ENCODE peak calls at places on chromosomes 11 and 22, in four cellular contexts. E, Q, V and L are unnamed samples.
A peak's percentile ranks its signal among the peaks of the same experiment; 100 is the strongest.

GRCh38 chr11:43558556-43559127 is 121.9 kb upstream of the HSD17B12 start:
- DNase-seq in E (no peak), Q (no peak), V (no peak), L (no peak)

GRCh38 chr22:49628351-49629023 is 199.2 kb downstream of the BRD1 start:
- DNase-seq in E (no peak), Q (no peak), V (no peak), L (no peak)

GRCh38 chr11:67411785-67412152 is 3.7 kb upstream of the CARNS1 start:
- DNase-seq in E (no peak), Q (no peak), V (no peak), L (no peak)

GRCh38 chr11:124481365-124482323 is 36.1 kb upstream of the OR8B8 start:
- DNase-seq in E (peak; percentile 38), Q (peak; percentile 52), V (peak; percentile 4), L (no peak)

GRCh38 chr11:23205156-23205871 is 345.0 kb upstream of the CCDC179 start:
- DNase-seq in E (no peak), Q (peak; percentile 50), V (no peak), L (no peak)

GRCh38 chr22:42895541-42895981 is 38.5 kb upstream of the ARFGAP3 start:
- DNase-seq in E (no peak), Q (no peak), V (no peak), L (no peak)

GRCh38 chr11:36454991-36455611 is 55.0 kb downstream of the TRAF6 start:
- DNase-seq in E (no peak), Q (no peak), V (no peak), L (no peak)

GRCh38 chr22:27785818-27786217 is 15.7 kb downstream of the MN1 start:
- DNase-seq in E (no peak), Q (no peak), V (no peak), L (no peak)

GRCh38 chr22:27088026-27088425 is 430.6 kb downstream of the MIAT start:
- DNase-seq in E (no peak), Q (peak; percentile 39), V (no peak), L (no peak)

GRCh38 chr22:50547231-50547851 is 1.6 kb downstream of the KLHDC7B start:
- DNase-seq in E (peak; percentile 43), Q (no peak), V (peak; percentile 42), L (no peak)

GRCh38 chr11:111620518-111620917 is 18.3 kb downstream of the SIK2 start:
- DNase-seq in E (no peak), Q (no peak), V (no peak), L (no peak)

GRCh38 chr22:17097701-17098100 is 12.9 kb downstream of the IL17RA start:
- DNase-seq in E (no peak), Q (no peak), V (no peak), L (no peak)

GRCh38 chr11:45031912-45032519 is 81.3 kb upstream of the TP53I11 start:
- DNase-seq in E (no peak), Q (no peak), V (no peak), L (peak; percentile 53)

GRCh38 chr11:59429924-59430516 is 3.8 kb upstream of the OR5A2 start:
- DNase-seq in E (peak; percentile 68), Q (peak; percentile 45), V (peak; percentile 34), L (peak; percentile 61)

GRCh38 chr11:88886796-88887195 is 179.0 kb downstream of the GRM5 start:
- DNase-seq in E (peak; percentile 6), Q (peak; percentile 46), V (peak; percentile 4), L (peak; percentile 11)

GRCh38 chr11:69010361-69010891 is 2.6 kb downstream of the MRGPRF start:
- DNase-seq in E (no peak), Q (peak; percentile 16), V (peak; percentile 63), L (no peak)

GRCh38 chr11:3412837-3413236 is 33.9 kb upstream of the ZNF195 start:
- DNase-seq in E (no peak), Q (no peak), V (no peak), L (no peak)

GRCh38 chr11:1271406-1271805 is 38.0 kb downstream of the TOLLIP start:
- DNase-seq in E (no peak), Q (no peak), V (no peak), L (no peak)

GRCh38 chr11:1271927-1272326 is 37.5 kb downstream of the TOLLIP start:
- DNase-seq in E (no peak), Q (no peak), V (no peak), L (no peak)

GRCh38 chr11:1270476-1270875 is 39.0 kb downstream of the TOLLIP start:
- DNase-seq in E (no peak), Q (no peak), V (no peak), L (no peak)

GRCh38 chr11:1269957-1270356 is 39.5 kb downstream of the TOLLIP start:
- DNase-seq in E (no peak), Q (no peak), V (no peak), L (no peak)

GRCh38 chr11:1271002-1271401 is 38.4 kb downstream of the TOLLIP start:
- DNase-seq in E (peak; percentile 47), Q (peak; percentile 12), V (no peak), L (no peak)
- TF ChIP-seq MXI1 in E (no peak), Q (no peak), V (no peak), L (no peak)

DNA sequence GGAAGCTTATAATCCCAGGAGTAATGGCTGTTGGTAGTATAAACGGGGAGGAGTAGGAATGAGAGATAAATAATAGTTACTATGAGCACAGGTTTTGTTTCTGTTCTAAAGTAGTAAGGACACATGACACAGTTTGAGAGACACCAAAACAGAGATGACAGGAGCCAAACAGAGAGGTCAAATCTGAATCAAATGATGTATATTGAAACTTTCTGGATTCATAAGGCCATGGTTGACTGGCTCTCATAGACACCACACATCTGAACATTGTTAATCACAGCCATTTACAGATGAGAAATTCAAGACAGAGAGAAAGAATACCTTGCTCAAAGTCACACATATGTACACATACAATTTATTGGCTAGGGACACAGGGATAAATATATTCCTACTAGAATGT is 63.4 kb upstream of the UCP3 start:
- DNase-seq in E (no peak), Q (no peak), V (no peak), L (peak; percentile 2)
- TF ChIP-seq MXI1 in E (no peak), Q (no peak), V (no peak), L (no peak)

GRCh38 chr11:117232911-117233409 is 489 bp downstream of the RNF214 start:
- DNase-seq in E (no peak), Q (no peak), V (peak; percentile 83), L (no peak)
- TF ChIP-seq MXI1 in E (no peak), Q (no peak), V (no peak), L (no peak)

GRCh38 chr11:65152157-65152556 is 17.8 kb upstream of the SYVN1 start:
- DNase-seq in E (no peak), Q (no peak), V (no peak), L (no peak)
- TF ChIP-seq MXI1 in E (no peak), Q (no peak), V (no peak), L (no peak)

DNA sequence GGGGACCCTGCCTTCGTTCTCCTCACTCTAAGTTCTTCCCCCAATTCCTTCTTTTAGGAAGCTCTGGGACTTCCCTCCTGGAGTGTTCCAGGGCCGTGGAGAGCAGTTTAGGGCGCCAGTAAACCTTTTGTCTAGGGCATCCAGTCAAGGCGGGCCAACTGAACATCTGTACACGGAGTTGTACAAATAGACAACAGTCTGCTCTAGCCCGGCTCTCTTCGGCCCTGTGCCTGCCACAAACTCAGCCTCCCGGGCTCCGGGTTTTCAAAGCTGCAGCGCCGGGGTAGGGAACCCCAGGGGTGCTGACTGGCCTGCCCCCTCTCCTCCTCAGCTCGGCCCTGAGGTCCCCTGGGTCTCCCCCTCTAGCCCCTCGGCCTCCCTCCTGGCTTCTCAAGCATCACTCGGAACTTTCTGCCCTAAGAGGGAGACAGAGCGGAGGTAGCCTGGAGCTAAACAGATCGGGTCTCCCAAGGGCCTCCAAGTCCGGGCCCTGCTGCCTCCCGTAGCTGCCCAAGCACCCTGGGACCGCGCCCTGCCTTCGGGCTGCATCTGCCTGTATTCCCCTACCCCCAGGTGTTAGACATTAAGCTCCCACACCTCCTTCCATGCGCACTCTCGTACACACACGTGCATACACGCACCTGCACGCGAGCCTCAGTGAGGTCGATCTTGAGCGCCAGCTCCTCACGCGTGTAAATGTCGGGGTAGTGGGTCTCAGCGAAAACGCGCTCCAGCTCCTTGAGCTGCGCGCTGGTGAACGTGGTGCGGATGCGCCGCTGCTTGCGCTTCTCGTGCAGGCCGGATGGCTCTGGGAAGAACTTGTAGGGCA is 3.3 kb downstream of the PHOX2A start:
- DNase-seq in E (no peak), Q (no peak), V (no peak), L (no peak)
- TF ChIP-seq MXI1 in E (no peak), Q (no peak), V (no peak), L (no peak)

GRCh38 chr11:119335655-119336543 is 1.6 kb downstream of the RNF26 start:
- DNase-seq in E (no peak), Q (no peak), V (no peak), L (no peak)
- TF ChIP-seq MXI1 in E (no peak), Q (no peak), V (no peak), L (no peak)

GRCh38 chr11:11786234-11786633 is 55.5 kb upstream of the USP47 start:
- DNase-seq in E (no peak), Q (no peak), V (no peak), L (no peak)

GRCh38 chr11:11786771-11787170 is 55.0 kb upstream of the USP47 start:
- DNase-seq in E (peak; percentile 27), Q (peak; percentile 40), V (no peak), L (no peak)

GRCh38 chr11:11789735-11790369 is 51.9 kb upstream of the USP47 start:
- DNase-seq in E (peak; percentile 29), Q (peak; percentile 40), V (peak; percentile 33), L (no peak)

GRCh38 chr11:11788067-11788710 is 53.6 kb upstream of the USP47 start:
- DNase-seq in E (no peak), Q (no peak), V (no peak), L (no peak)

DNA sequence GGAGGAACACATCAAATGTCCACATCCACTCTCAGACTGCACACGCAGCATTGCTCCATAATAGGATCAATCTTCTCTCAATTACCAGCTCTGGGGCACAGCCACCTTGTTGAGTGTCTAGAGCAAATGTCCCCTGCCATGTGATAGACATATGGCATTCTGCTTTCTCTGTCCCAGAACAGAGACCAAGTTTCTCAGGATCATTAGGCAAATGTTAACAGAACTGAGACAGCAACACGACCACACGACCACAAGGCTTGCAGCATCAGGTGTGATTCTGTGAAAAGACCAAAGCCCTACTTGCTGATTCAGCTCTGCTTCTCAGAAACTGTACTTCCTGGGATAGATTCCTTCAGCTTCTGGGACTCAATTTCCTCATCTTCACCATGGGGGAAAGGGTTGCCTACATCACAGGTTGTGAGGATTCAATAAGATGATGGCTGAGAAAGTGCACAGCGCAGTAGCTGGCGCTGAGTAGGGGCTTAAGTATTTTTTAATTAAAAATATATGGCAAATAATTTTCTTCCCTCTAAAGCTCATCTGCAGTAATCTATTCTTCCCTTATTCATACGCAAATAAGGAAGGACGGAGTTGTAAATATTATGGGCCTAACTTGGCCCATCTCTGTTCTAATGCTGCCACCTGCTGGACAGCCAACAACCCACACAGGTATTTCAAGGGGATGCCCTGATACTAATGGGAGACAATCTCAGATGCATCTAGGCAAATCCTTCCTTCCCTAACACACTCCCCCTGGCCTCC is 54.3 kb upstream of the USP47 start:
- DNase-seq in E (peak; percentile 68), Q (peak; percentile 70), V (peak; percentile 57), L (peak; percentile 23)
- TF ChIP-seq MXI1 in E (no peak), Q (no peak), V (no peak), L (no peak)